ENCODE peak calls at places on chromosomes 7 and 10, in four cellular contexts. Z, L, C and K are unnamed samples.

GRCh38 chr10:50508315-50509051 is 115.3 kb downstream of the SGMS1 start:
- DNase-seq in C (no peak), Z (no peak), L (no peak), K (no peak)

GRCh38 chr10:37865264-37865663 is 7.9 kb upstream of the ZNF248 start:
- DNase-seq in C (no peak), L (no peak), Z (no peak), K (no peak)

GRCh38 chr7:127751062-127751722 is 99.2 kb downstream of the SND1 start:
- DNase-seq in L (no peak), Z (no peak), C (peak; percentile 79), K (peak; percentile 98)

GRCh38 chr10:70223728-70224127 is 9.5 kb downstream of the PPA1 start:
- DNase-seq in C (no peak), Z (no peak), L (no peak), K (no peak)

GRCh38 chr7:101362334-101363195 is at the start of gene COL26A1:
- DNase-seq in C (no peak), L (peak; percentile 24), Z (no peak), K (no peak)

GRCh38 chr7:5218564-5219360 is 28.7 kb downstream of the WIPI2 start:
- DNase-seq in C (no peak), L (no peak), Z (peak; percentile 57), K (no peak)

GRCh38 chr7:31950101-31950755 is 120.0 kb downstream of the PDE1C start:
- DNase-seq in C (peak; percentile 73), Z (no peak), L (no peak), K (no peak)

GRCh38 chr10:50470345-50470744 is 153.4 kb downstream of the SGMS1 start:
- DNase-seq in C (no peak), L (no peak), Z (no peak), K (no peak)

GRCh38 chr10:48788551-48788950 is 103.9 kb downstream of the WDFY4 start:
- DNase-seq in Z (no peak), L (no peak), C (no peak), K (no peak)

GRCh38 chr10:24456319-24456718 is 247.4 kb downstream of the KIAA1217 start:
- DNase-seq in Z (no peak), L (no peak), C (peak; percentile 94), K (peak; percentile 78)

GRCh38 chr10:101650841-101651240 is 44.1 kb downstream of the FBXW4 start:
- DNase-seq in L (no peak), Z (no peak), C (no peak), K (no peak)

GRCh38 chr10:76553231-76553630 is 1084.4 kb downstream of the KCNMA1 start:
- DNase-seq in Z (no peak), C (no peak), L (no peak), K (no peak)

GRCh38 chr7:140673063-140673769 is 471 bp downstream of the ADCK2 start:
- DNase-seq in L (peak; percentile 33), Z (peak; percentile 70), C (no peak), K (no peak)

GRCh38 chr10:8296090-8296741 is 241.7 kb downstream of the GATA3 start:
- DNase-seq in Z (no peak), C (no peak), L (no peak), K (no peak)

GRCh38 chr7:72244826-72245398 is 167.2 kb downstream of the CALN1 start:
- DNase-seq in Z (no peak), C (no peak), L (no peak), K (no peak)

GRCh38 chr7:70512719-70513118 is 619.2 kb upstream of the GALNT17 start:
- DNase-seq in Z (no peak), C (no peak), L (no peak), K (no peak)

GRCh38 chr10:31929986-31930675 is 1.5 kb upstream of the ARHGAP12 start:
- DNase-seq in Z (no peak), L (no peak), C (no peak), K (no peak)

GRCh38 chr7:104848386-104848990 is 165.5 kb upstream of the KMT2E start:
- DNase-seq in Z (no peak), L (no peak), C (peak; percentile 60), K (peak; percentile 15)

GRCh38 chr7:93944673-93945072 is 23.1 kb downstream of the GNG11 start:
- DNase-seq in C (peak; percentile 77), Z (no peak), L (no peak), K (no peak)

GRCh38 chr7:93938293-93938692 is 16.8 kb downstream of the GNG11 start:
- DNase-seq in L (no peak), Z (no peak), C (no peak), K (no peak)

GRCh38 chr7:93945083-93945482 is 23.5 kb downstream of the GNG11 start:
- DNase-seq in L (no peak), C (no peak), Z (no peak), K (no peak)

GRCh38 chr7:93943816-93944540 is 22.4 kb downstream of the GNG11 start:
- DNase-seq in C (no peak), L (no peak), Z (no peak), K (no peak)

DNA sequence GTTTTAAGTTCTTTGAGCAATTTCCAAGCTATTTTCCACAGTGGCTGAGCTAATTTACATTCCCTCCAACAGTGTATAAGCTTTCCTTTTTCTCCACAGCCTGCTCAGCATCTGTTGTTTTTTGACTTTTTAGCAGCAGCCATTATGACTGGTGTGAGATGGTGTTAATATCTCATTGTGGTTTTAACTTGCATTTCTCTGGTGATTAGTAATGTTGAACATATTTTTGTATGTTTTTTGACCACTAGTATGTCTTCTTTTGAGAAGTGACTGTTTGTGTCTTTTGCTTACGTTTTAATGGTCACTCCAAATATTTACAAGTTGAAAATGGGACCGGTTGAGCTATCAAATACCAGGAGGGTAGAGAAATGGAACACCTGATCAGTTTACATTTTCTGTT is 20.4 kb downstream of the GNG11 start:
- DNase-seq in L (no peak), C (peak; percentile 47), Z (no peak), K (no peak)
- TF ChIP-seq CTCF in L (no peak), C (no peak), Z (no peak), K (no peak)

GRCh38 chr7:46909601-46910051 is 672.3 kb downstream of the TNS3 start:
- DNase-seq in C (peak; percentile 80), Z (no peak), L (no peak), K (peak; percentile 86)
- H3K4me3 ChIP-seq in C (no peak overlapping the region), Z (no peak overlapping the region), L (no peak overlapping the region), K (no peak overlapping the region)

DNA sequence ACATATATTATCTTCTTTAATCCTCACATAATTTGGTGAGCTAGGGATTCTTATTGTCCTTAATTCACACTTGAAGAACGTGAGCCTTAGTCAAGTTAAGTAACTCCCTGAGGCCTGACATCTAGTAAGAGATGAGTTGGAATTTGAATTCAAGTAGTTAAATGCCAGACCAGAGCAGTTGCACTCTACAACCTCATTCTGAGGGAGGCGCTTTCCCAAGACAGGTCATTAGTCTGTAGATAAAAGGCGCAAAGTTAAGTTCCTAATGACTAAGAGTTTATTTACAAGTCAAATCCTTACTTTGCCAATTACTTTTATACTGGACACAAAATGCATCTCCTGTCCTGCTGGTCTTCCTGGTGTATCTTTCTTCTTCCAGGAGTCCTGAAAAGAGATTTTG is 3.6 kb upstream of the EXOC6 start:
- DNase-seq in L (no peak), C (no peak), Z (no peak), K (no peak)
- TF ChIP-seq CTCF in L (no peak), C (no peak), Z (no peak), K (no peak)

DNA sequence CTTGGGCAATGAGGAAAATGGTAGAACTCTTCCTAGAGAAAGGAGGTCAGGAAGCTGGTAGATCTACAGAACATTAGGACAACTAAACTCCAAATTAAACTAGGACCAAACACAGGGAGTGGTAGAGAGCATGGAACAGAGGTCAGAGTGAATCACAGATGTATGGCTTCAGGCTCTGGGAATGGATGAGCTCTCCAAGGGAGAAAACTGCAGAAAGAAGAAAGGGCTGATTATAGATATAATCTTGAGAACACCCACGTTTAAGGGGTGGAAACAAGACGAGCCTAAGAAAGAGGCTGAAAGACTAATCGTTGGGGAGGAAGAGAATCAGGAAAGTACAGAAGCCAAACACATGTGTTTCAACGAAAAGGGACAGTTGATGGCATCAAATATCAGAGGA is 41.5 kb downstream of the NUDCD3 start:
- DNase-seq in Z (no peak), L (no peak), C (no peak), K (no peak)
- H3K4me3 ChIP-seq in Z (no peak overlapping the region), L (no peak overlapping the region), C (no peak overlapping the region), K (no peak overlapping the region)